ENCODE peak calls at places on chromosome 10, in six cellular contexts. B is IMR-90, X is H1, W is neuronal stem cell, M is mesenchymal stem cell, Z is mesendoderm. P is an unnamed sample. For H3K4me1, the result is how much of the 10 kb centered on the place peaks cover.

GRCh38 chr10:128087146-128087883 is 38.9 kb downstream of the MKI67 start:
- DNase-seq in B (no peak), X (no peak), W (no peak), M (no peak), Z (no peak), P (peak)

GRCh38 chr10:70528726-70529362 is 50.3 kb downstream of the PALD1 start:
- DNase-seq in B (peak), X (no peak), W (peak), M (peak), Z (peak), P (peak)

GRCh38 chr10:60735244-60735643 is 43.0 kb upstream of the CDK1 start:
- DNase-seq in B (no peak), X (no peak), W (no peak), M (no peak), Z (peak), P (peak)

GRCh38 chr10:78211476-78212110 is 177.9 kb downstream of the RPS24 start:
- DNase-seq in B (peak), X (no peak), W (peak), M (peak), Z (peak), P (no peak)

GRCh38 chr10:89352039-89352597 is 24.3 kb downstream of the IFIT3 start:
- DNase-seq in B (peak), X (no peak), W (no peak), M (peak), Z (peak), P (no peak)

GRCh38 chr10:26412932-26413331 is 25.2 kb upstream of the APBB1IP start:
- DNase-seq in B (no peak), X (no peak), W (no peak), M (no peak), Z (no peak), P (no peak)

GRCh38 chr10:34190594-34190993 is 624.5 kb downstream of the PARD3 start:
- DNase-seq in B (no peak), X (no peak), W (no peak), M (no peak), Z (peak), P (no peak)

GRCh38 chr10:100749309-100750217 is 4.2 kb downstream of the PAX2 start:
- DNase-seq in B (no peak), X (no peak), W (peak), M (no peak), Z (no peak), P (no peak)

GRCh38 chr10:68156373-68157185 is 47.3 kb downstream of the MYPN start:
- DNase-seq in B (peak), X (no peak), W (peak), M (peak), Z (peak), P (peak)

GRCh38 chr10:33861833-33862232 is 527.4 kb upstream of the NRP1 start:
- DNase-seq in B (no peak), X (no peak), W (no peak), M (no peak), Z (no peak), P (no peak)

GRCh38 chr10:132506711-132507466 is 30.7 kb upstream of the INPP5A start:
- DNase-seq in B (peak), X (no peak), W (no peak), M (no peak), Z (no peak), P (peak)

GRCh38 chr10:14820010-14820774 is 17.6 kb downstream of the CDNF start:
- DNase-seq in B (peak), X (no peak), W (no peak), M (peak), Z (peak), P (no peak)

GRCh38 chr10:35409094-35409582 is 72.8 kb downstream of the CCNY start:
- DNase-seq in B (peak), X (no peak), W (no peak), M (peak), Z (no peak), P (no peak)

GRCh38 chr10:44183667-44184632 is 200.9 kb downstream of the CXCL12 start:
- DNase-seq in B (peak), X (no peak), W (no peak), M (peak), Z (no peak), P (no peak)

GRCh38 chr10:72834183-72834825 is 59.2 kb upstream of the OIT3 start:
- DNase-seq in B (peak), X (peak), W (peak), M (peak), Z (peak), P (no peak)

GRCh38 chr10:125026974-125027735 is 85.2 kb downstream of the ZRANB1 start:
- DNase-seq in B (no peak), X (no peak), W (no peak), M (no peak), Z (no peak), P (no peak)

GRCh38 chr10:74032900-74033655 is 35.2 kb downstream of the VCL start:
- DNase-seq in B (no peak), X (no peak), W (no peak), M (no peak), Z (no peak), P (no peak)

GRCh38 chr10:74036474-74036873 is 38.6 kb downstream of the VCL start:
- DNase-seq in B (no peak), X (no peak), W (no peak), M (no peak), Z (no peak), P (no peak)

GRCh38 chr10:74035324-74035723 is 37.4 kb downstream of the VCL start:
- DNase-seq in B (peak), X (no peak), W (no peak), M (no peak), Z (no peak), P (no peak)

GRCh38 chr10:74034301-74034700 is 36.4 kb downstream of the VCL start:
- DNase-seq in B (no peak), X (no peak), W (no peak), M (no peak), Z (no peak), P (no peak)

DNA sequence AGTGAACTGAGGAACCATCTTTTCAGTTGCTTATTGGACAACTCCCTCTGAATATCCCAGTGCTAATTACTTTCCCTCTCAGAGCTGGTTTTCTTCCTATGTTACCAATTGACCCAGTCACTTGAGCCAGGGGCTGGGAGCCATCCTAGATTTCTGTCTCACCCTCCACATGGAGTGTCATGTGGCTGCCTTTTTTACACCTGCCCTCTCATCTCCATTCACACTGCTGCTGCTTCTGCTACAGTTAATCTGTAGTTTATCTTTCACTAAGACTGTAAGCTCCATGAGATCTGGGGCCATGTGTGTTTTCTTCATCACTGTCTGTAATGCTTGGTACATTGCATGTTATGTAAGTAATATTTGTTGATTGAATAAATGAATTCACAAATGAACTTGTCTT is 35.8 kb downstream of the VCL start:
- DNase-seq in B (no peak), X (no peak), W (no peak), M (no peak), Z (peak), P (no peak)
- H3K4me1 ChIP-seq in B (under half), X (under half), W (under half), M (under half), Z (under half), P (under half)

GRCh38 chr10:27899058-27899457 is 99.8 kb downstream of the ODAD2 start:
- DNase-seq in B (no peak), X (no peak), W (no peak), M (no peak), Z (no peak), P (no peak)
- H4K8ac ChIP-seq in B (no peak), X (no peak), W (no peak), M (no peak), Z (no peak), P (no peak)

GRCh38 chr10:23694921-23695824 is 256.3 kb downstream of the OTUD1 start:
- DNase-seq in B (no peak), X (no peak), W (peak), M (no peak), Z (peak), P (peak)

GRCh38 chr10:23695825-23696420 is 257.0 kb downstream of the OTUD1 start:
- DNase-seq in B (no peak), X (no peak), W (no peak), M (no peak), Z (peak), P (peak)

GRCh38 chr10:23693895-23694294 is 255.0 kb downstream of the OTUD1 start:
- DNase-seq in B (no peak), X (no peak), W (no peak), M (no peak), Z (no peak), P (peak)

GRCh38 chr10:23693398-23693797 is 254.5 kb downstream of the OTUD1 start:
- DNase-seq in B (no peak), X (no peak), W (no peak), M (no peak), Z (peak), P (peak)

DNA sequence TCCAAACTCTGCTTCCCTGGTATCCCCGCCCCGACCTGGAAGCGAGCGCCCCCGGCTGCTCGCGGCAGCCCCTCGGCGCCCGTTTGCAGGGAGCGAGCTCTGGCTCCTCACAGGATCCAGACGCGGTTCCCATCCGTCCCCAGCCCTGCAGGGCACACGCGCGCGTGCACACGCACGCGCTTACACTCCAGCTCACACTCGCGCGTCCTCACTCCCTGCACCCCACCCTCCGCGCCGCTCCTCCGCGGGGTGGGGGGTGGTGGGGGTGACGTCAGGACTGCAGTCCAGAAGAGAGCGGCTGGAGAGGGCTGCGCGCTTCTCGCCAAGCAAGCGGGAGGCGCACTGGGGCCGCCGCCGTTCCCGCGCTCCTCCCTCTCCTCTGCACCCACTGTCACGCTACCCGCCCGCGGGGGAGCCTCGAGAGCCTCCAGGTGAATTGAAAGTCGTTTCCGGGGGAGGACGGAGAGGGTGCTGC is 255.6 kb downstream of the OTUD1 start:
- DNase-seq in B (no peak), X (no peak), W (peak), M (peak), Z (peak), P (peak)
- H2BK15ac ChIP-seq in B (no peak), X (no peak), W (no peak), M (no peak), Z (no peak), P (no peak)

GRCh38 chr10:30435068-30435422 is 1.1 kb downstream of the MAP3K8 start:
- DNase-seq in B (peak), X (no peak), W (no peak), M (peak), Z (peak), P (no peak)
- H3K4me1 ChIP-seq in B (under half), X (under half), W (under half), M (under half), Z (under half), P (under half)

DNA sequence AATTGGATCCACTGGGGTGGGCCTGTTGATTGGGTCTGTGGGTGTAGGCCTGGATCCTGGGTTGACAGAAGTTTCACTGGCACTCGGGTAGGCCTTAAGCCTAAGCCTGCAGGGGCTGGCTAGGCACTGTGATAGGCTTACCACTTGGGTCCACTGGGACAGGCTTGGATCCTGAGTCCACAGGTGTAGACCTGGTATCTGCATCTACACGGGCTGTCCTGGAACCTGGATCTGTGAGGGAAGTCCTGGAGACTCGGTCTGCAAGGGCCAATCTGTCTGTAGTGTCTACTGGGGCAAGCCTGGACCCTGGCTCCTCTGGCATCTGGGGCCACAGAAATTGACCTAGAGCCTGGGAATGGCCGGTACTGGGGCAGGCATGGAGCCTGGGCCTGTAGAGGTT is 219.0 kb upstream of the NRG3 start:
- DNase-seq in B (no peak), X (no peak), W (no peak), M (no peak), Z (no peak), P (no peak)
- H4K8ac ChIP-seq in B (no peak), X (no peak), W (no peak), M (no peak), Z (no peak), P (no peak)

GRCh38 chr10:75957321-75957720 is 525.9 kb downstream of the LRMDA start:
- DNase-seq in B (no peak), X (no peak), W (no peak), M (peak), Z (no peak), P (no peak)
- H2BK15ac ChIP-seq in B (no peak), X (no peak), W (no peak), M (no peak), Z (no peak), P (no peak)

GRCh38 chr10:110005716-110006115 is 2.1 kb upstream of the ADD3 start:
- DNase-seq in B (peak), X (no peak), W (no peak), M (peak), Z (peak), P (peak)
- H3K4me1 ChIP-seq in B (under half), X (under half), W (under half), M (under half), Z (under half), P (under half)